ENCODE peak calls at places on chromosomes 4 and X, in ten cellular contexts. E is foreskin fibroblast, I is HepG2, N is heart right ventricle, X is A673, J is OCI-LY7, S is fibroblast of lung, O is body of pancreas, T is tibial nerve, P is GM12865. V is an unnamed sample.

GRCh38 chrX:71017396-71017939 is 50.7 kb downstream of the SNX12 start:
- DNase-seq in E (no peak), I (no peak), N (no peak), X (no peak), J (no peak), S (peak), O (no peak), T (no peak), P (no peak), V (no peak)

GRCh38 chr4:128228021-128228571 is 59.5 kb downstream of the PGRMC2 start:
- DNase-seq in E (no peak), I (no peak), N (no peak), X (no peak), J (no peak), S (peak), O (peak), T (no peak), P (no peak), V (no peak)

GRCh38 chr4:169963998-169964397 is 62.2 kb downstream of the MFAP3L start:
- DNase-seq in E (no peak), I (no peak), N (no peak), X (no peak), J (no peak), S (peak), O (no peak), T (no peak), P (no peak), V (no peak)

GRCh38 chr4:37463033-37463432 is 218.5 kb downstream of the NWD2 start:
- DNase-seq in E (no peak), I (no peak), N (no peak), X (no peak), J (no peak), S (no peak), O (no peak), T (no peak), P (no peak), V (no peak)

GRCh38 chr4:80841587-80842281 is 188.8 kb upstream of the BMP3 start:
- DNase-seq in E (no peak), I (no peak), N (no peak), X (no peak), J (no peak), S (no peak), O (no peak), T (no peak), P (peak), V (no peak)

GRCh38 chr4:110622841-110623709 is at the start of gene PITX2:
- DNase-seq in E (peak), I (no peak), N (peak), X (no peak), J (peak), S (peak), O (peak), T (no peak), P (peak), V (peak)

GRCh38 chr4:60562353-60562752 is 637.8 kb upstream of the ADGRL3 start:
- DNase-seq in E (no peak), I (no peak), N (no peak), X (no peak), J (no peak), S (no peak), O (no peak), T (no peak), P (no peak), V (no peak)

GRCh38 chr4:26088433-26088928 is 174.5 kb downstream of the SMIM20 start:
- DNase-seq in E (peak), I (no peak), N (no peak), X (no peak), J (no peak), S (peak), O (no peak), T (peak), P (peak), V (no peak)

GRCh38 chr4:149914521-149915115 is 99.0 kb upstream of the IQCM start:
- DNase-seq in E (peak), I (peak), N (peak), X (peak), J (peak), S (peak), O (peak), T (peak), P (peak), V (peak)

GRCh38 chrX:78199851-78200250 is 60.4 kb upstream of the TAF9B start:
- DNase-seq in E (no peak), I (peak), N (no peak), X (peak), J (peak), S (no peak), O (no peak), T (no peak), P (peak), V (no peak)

GRCh38 chrX:56368962-56369361 is 136.8 kb downstream of the KLF8 start:
- DNase-seq in E (no peak), I (no peak), N (no peak), X (no peak), J (no peak), S (no peak), O (no peak), T (no peak), P (no peak), V (no peak)

GRCh38 chr4:76087007-76087769 is 12.7 kb downstream of the ART3 start:
- DNase-seq in E (peak), I (peak), N (peak), X (peak), J (no peak), S (peak), O (peak), T (peak), P (peak), V (peak)

GRCh38 chr4:33940281-33940680 is 2304.0 kb downstream of the ARAP2 start:
- DNase-seq in E (peak), I (no peak), N (no peak), X (no peak), J (no peak), S (no peak), O (no peak), T (no peak), P (no peak), V (no peak)

GRCh38 chr4:169270156-169270809 is 473 bp downstream of the SH3RF1 start:
- DNase-seq in E (no peak), I (no peak), N (peak), X (peak), J (no peak), S (peak), O (peak), T (peak), P (peak), V (peak)

GRCh38 chrX:50768801-50769200 is 45.2 kb downstream of the SHROOM4 start:
- DNase-seq in E (no peak), I (no peak), N (no peak), X (peak), J (no peak), S (no peak), O (no peak), T (no peak), P (no peak), V (no peak)

GRCh38 chr4:4595252-4595651 is 53.4 kb upstream of the STX18 start:
- DNase-seq in E (no peak), I (no peak), N (no peak), X (no peak), J (peak), S (no peak), O (no peak), T (no peak), P (no peak), V (no peak)

GRCh38 chr4:138561906-138562305 is 319.8 kb upstream of the SLC7A11 start:
- DNase-seq in E (no peak), I (no peak), N (peak), X (no peak), J (no peak), S (no peak), O (peak), T (peak), P (no peak), V (no peak)

GRCh38 chr4:12928751-12929150 is 555.4 kb downstream of the RAB28 start:
- DNase-seq in E (no peak), I (no peak), N (no peak), X (no peak), J (no peak), S (no peak), O (no peak), T (no peak), P (no peak), V (no peak)

GRCh38 chr4:186725422-186726149 is 1.9 kb upstream of the FAT1 start:
- DNase-seq in E (peak), I (peak), N (peak), X (peak), J (no peak), S (peak), O (peak), T (peak), P (no peak), V (peak)
- TF ChIP-seq CTCF in E (peak), I (peak), N (peak), X (peak), J (no peak), S (peak), O (peak), T (peak), P (no peak), V (peak)

DNA sequence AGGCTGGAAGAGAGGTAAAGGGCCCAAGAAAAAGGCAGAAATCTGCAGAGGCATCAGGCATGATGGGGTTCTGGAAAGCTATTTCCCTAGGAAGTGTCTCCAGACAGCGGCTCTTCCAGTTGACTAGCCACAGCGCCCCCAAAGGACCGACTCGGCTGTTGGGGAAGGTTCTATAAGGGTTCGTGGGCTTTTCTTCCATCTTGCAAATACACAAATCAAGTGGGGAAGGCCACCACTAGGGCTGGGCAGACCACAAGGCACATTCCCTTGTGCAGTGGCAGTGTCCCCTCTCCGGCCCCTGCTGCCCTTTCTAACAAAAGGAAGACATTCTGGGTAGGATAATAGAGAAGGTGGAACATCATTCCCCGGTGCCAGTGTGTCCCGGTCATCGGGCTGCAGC is 18.2 kb downstream of the BCOR start:
- DNase-seq in E (no peak), I (no peak), N (no peak), X (peak), J (no peak), S (no peak), O (no peak), T (no peak), P (no peak), V (no peak)
- TF ChIP-seq CTCF in E (no peak), I (no peak), N (no peak), X (peak), J (no peak), S (no peak), O (no peak), T (no peak), P (no peak), V (no peak)

DNA sequence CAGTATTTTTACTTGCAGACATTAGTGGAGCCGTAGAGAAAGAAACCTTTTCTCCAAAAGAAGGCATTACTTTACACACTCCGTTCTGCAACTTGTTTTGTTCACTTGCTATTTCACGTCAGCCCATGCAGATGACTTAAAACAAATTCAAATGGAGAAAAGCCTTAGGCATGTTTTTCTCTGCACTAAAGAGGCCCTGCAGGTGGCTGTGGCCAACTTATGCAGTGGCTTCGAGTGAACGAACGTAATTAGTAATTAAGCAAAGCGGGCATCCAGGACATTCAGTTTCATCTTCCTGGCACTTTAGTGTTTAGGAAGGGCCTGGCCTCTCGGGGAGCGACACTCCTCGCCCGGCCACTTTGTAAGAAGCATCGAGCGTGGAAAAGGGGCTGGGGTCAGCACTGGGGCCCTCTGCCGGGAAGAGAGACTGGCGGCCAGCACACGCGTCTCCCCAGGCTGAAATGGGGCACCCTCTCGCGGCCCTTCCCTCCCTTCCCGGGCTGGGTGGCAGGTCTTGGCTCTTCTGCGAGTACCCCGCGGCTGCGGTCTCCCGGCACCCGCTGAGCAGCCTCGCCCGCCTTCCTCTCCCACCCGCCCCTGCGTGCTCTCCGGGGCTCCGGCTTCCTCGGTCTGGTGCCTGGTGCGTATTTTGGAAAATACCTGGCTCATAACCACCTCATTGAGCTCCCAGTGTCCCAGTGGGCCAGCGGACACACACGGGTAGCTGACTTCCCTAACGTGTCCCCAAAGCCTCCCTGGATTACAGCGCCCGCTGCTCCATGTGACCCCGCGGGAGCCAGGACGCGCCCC is 706 bp upstream of the CYP4V2 start:
- DNase-seq in E (peak), I (no peak), N (no peak), X (peak), J (peak), S (peak), O (peak), T (peak), P (peak), V (no peak)
- TF ChIP-seq CTCF in E (peak), I (peak), N (no peak), X (peak), J (peak), S (no peak), O (no peak), T (no peak), P (no peak), V (no peak)

GRCh38 chr4:159608434-159608833 is 505.6 kb downstream of the RAPGEF2 start:
- DNase-seq in E (no peak), I (no peak), N (no peak), X (peak), J (no peak), S (peak), O (no peak), T (no peak), P (no peak), V (no peak)
- TF ChIP-seq CTCF in E (no peak), I (peak), N (no peak), X (peak), J (no peak), S (no peak), O (peak), T (no peak), P (no peak), V (no peak)